ENCODE peak calls at places on chromosomes 5 and 9, in seven cellular contexts. One of them, this sample, is unnamed. For H3K9me3, the result is how much of the 10 kb centered on the place peaks cover.

GRCh38 chr5:169577966-169578365 is 5.6 kb upstream of the SPDL1 start:
- DNase-seq in PC-3: peak
- DNase-seq in testis: no peak
- DNase-seq in GM12878: no peak
- DNase-seq in A549: peak
- DNase-seq in fibroblast of lung: peak
- DNase-seq in IMR-90: no peak
- DNase-seq in this sample: no peak

GRCh38 chr9:110729628-110730027 is 61.0 kb downstream of the MUSK start:
- DNase-seq in A549: no peak
- DNase-seq in IMR-90: no peak
- DNase-seq in GM12878: no peak
- DNase-seq in PC-3: no peak
- DNase-seq in fibroblast of lung: peak
- DNase-seq in testis: no peak
- DNase-seq in this sample: no peak

GRCh38 chr9:116900543-116900942 is 213.4 kb downstream of the TRIM32 start:
- DNase-seq in GM12878: no peak
- DNase-seq in IMR-90: no peak
- DNase-seq in testis: no peak
- DNase-seq in fibroblast of lung: no peak
- DNase-seq in PC-3: no peak
- DNase-seq in A549: no peak
- DNase-seq in this sample: no peak

GRCh38 chr5:143213851-143214363 is 189.6 kb downstream of the NR3C1 start:
- DNase-seq in fibroblast of lung: peak
- DNase-seq in testis: no peak
- DNase-seq in A549: no peak
- DNase-seq in GM12878: peak
- DNase-seq in PC-3: no peak
- DNase-seq in IMR-90: peak
- DNase-seq in this sample: no peak

GRCh38 chr9:13707635-13708410 is 428.3 kb upstream of the MPDZ start:
- DNase-seq in A549: peak
- DNase-seq in GM12878: no peak
- DNase-seq in PC-3: peak
- DNase-seq in testis: no peak
- DNase-seq in IMR-90: peak
- DNase-seq in fibroblast of lung: peak
- DNase-seq in this sample: no peak

GRCh38 chr9:93464876-93465275 is 11.5 kb upstream of the FAM120AOS start:
- DNase-seq in fibroblast of lung: no peak
- DNase-seq in IMR-90: no peak
- DNase-seq in testis: no peak
- DNase-seq in A549: no peak
- DNase-seq in GM12878: no peak
- DNase-seq in PC-3: no peak
- DNase-seq in this sample: no peak

GRCh38 chr5:36029914-36030313 is 36.8 kb downstream of the UGT3A2 start:
- DNase-seq in PC-3: no peak
- DNase-seq in testis: peak
- DNase-seq in IMR-90: no peak
- DNase-seq in GM12878: no peak
- DNase-seq in A549: no peak
- DNase-seq in fibroblast of lung: no peak
- DNase-seq in this sample: no peak

GRCh38 chr9:97638666-97639065 is 5.0 kb downstream of the NCBP1 start:
- DNase-seq in GM12878: no peak
- DNase-seq in testis: no peak
- DNase-seq in PC-3: peak
- DNase-seq in A549: peak
- DNase-seq in IMR-90: no peak
- DNase-seq in fibroblast of lung: no peak
- DNase-seq in this sample: no peak

GRCh38 chr5:136194611-136195010 is 1.6 kb upstream of the SMIM32 start:
- DNase-seq in A549: no peak
- DNase-seq in PC-3: no peak
- DNase-seq in fibroblast of lung: no peak
- DNase-seq in GM12878: no peak
- DNase-seq in testis: no peak
- DNase-seq in IMR-90: no peak
- DNase-seq in this sample: no peak

DNA sequence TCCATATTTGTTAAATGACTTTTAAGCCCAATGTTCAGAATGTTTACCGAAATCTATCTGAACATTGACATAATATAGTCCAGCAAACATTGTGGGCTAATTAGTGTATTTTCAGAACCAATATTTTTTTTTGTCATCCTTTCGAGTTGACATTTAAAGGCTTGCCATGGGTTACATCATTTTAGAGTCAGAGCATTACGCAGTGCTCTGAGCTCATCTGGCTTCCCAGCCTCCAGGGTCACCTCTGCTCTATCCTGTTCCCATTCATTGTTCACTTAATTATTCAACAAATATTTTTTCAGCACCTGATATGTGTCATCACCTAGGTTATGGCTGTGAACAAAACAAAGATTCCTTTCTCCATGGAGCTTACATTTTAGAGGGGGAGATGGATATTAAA is 80.2 kb downstream of the SREK1 start:
- DNase-seq in testis: no peak
- DNase-seq in GM12878: no peak
- DNase-seq in PC-3: no peak
- DNase-seq in fibroblast of lung: no peak
- DNase-seq in IMR-90: no peak
- DNase-seq in A549: no peak
- DNase-seq in this sample: no peak
- H3K9me3 ChIP-seq in testis: under half
- H3K9me3 ChIP-seq in GM12878: under half
- H3K9me3 ChIP-seq in PC-3: under half
- H3K9me3 ChIP-seq in fibroblast of lung: under half
- H3K9me3 ChIP-seq in IMR-90: under half
- H3K9me3 ChIP-seq in A549: under half
- H3K9me3 ChIP-seq in this sample: under half

DNA sequence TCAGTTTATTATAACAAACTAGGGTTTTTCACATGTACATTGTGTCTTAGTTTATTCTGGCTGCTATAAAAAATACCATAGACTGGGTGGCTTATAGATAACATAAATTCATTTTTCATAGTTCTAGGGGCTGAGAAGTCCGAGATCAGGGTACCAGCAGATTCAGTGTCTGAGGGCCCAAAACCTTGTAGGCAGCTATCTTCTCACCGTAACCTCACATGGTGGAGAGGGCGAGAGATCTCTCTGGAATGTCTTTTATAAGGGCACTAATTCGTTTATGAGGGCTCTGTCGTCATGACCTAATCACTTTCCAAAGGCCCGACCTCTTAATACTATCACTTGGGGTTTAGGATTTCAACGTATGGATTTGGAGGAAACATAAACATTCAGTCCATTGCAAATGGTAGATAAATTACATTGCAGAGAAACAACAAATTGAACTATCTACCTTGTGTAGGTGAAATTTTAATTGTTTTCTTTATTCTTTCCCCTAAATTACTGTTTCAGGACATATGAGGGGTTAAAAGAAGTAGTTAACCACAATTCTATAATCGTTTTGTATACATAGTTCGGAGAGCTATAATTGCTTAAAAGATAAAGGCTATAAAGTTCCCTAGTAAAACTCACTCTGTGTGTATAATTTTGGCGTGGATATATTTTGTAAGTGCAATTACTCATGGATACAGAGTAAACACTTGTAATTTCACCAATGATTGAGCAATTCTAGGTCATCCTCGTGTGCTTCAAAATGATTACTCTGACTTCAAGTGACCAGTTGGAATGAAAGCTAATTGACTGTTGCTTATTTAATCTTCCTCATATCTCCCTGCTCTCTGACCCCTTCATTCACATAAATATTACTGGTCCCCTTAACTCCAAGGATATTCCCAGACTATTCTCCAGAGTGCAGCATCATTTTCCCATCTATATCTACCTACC is 247.5 kb upstream of the TMEM161B start:
- DNase-seq in GM12878: no peak
- DNase-seq in testis: no peak
- DNase-seq in fibroblast of lung: peak
- DNase-seq in IMR-90: peak
- DNase-seq in PC-3: peak
- DNase-seq in A549: no peak
- DNase-seq in this sample: no peak
- H3K9me3 ChIP-seq in GM12878: under half
- H3K9me3 ChIP-seq in testis: under half
- H3K9me3 ChIP-seq in fibroblast of lung: under half
- H3K9me3 ChIP-seq in IMR-90: under half
- H3K9me3 ChIP-seq in PC-3: under half
- H3K9me3 ChIP-seq in A549: under half
- H3K9me3 ChIP-seq in this sample: under half

GRCh38 chr5:40084614-40085013 is 595.1 kb upstream of the PTGER4 start:
- DNase-seq in fibroblast of lung: no peak
- DNase-seq in GM12878: no peak
- DNase-seq in A549: no peak
- DNase-seq in IMR-90: no peak
- DNase-seq in PC-3: no peak
- DNase-seq in testis: no peak
- DNase-seq in this sample: no peak
- H3K9me3 ChIP-seq in fibroblast of lung: under half
- H3K9me3 ChIP-seq in GM12878: under half
- H3K9me3 ChIP-seq in A549: under half
- H3K9me3 ChIP-seq in IMR-90: under half
- H3K9me3 ChIP-seq in PC-3: under half
- H3K9me3 ChIP-seq in testis: under half
- H3K9me3 ChIP-seq in this sample: under half

GRCh38 chr5:88858392-88858791 is 24.6 kb downstream of the MEF2C start:
- DNase-seq in A549: no peak
- DNase-seq in PC-3: no peak
- DNase-seq in IMR-90: no peak
- DNase-seq in fibroblast of lung: no peak
- DNase-seq in GM12878: no peak
- DNase-seq in testis: no peak
- DNase-seq in this sample: no peak
- H3K9me3 ChIP-seq in A549: under half
- H3K9me3 ChIP-seq in PC-3: under half
- H3K9me3 ChIP-seq in IMR-90: under half
- H3K9me3 ChIP-seq in fibroblast of lung: under half
- H3K9me3 ChIP-seq in GM12878: under half
- H3K9me3 ChIP-seq in testis: under half
- H3K9me3 ChIP-seq in this sample: under half

GRCh38 chr9:129514497-129514867 is 106.4 kb downstream of the C9orf50 start:
- DNase-seq in testis: no peak
- DNase-seq in A549: no peak
- DNase-seq in IMR-90: no peak
- DNase-seq in GM12878: no peak
- DNase-seq in PC-3: no peak
- DNase-seq in fibroblast of lung: no peak
- DNase-seq in this sample: peak

GRCh38 chr9:129513282-129513681 is 107.6 kb downstream of the C9orf50 start:
- DNase-seq in IMR-90: no peak
- DNase-seq in fibroblast of lung: no peak
- DNase-seq in PC-3: no peak
- DNase-seq in GM12878: no peak
- DNase-seq in A549: peak
- DNase-seq in testis: no peak
- DNase-seq in this sample: no peak

GRCh38 chr9:129509508-129509907 is 111.4 kb downstream of the C9orf50 start:
- DNase-seq in PC-3: peak
- DNase-seq in IMR-90: peak
- DNase-seq in A549: peak
- DNase-seq in testis: no peak
- DNase-seq in GM12878: no peak
- DNase-seq in fibroblast of lung: peak
- DNase-seq in this sample: no peak

GRCh38 chr9:129513856-129514496 is 106.9 kb downstream of the C9orf50 start:
- DNase-seq in GM12878: no peak
- DNase-seq in IMR-90: no peak
- DNase-seq in testis: no peak
- DNase-seq in A549: no peak
- DNase-seq in PC-3: no peak
- DNase-seq in fibroblast of lung: no peak
- DNase-seq in this sample: no peak

GRCh38 chr9:129511320-129511900 is 109.5 kb downstream of the C9orf50 start:
- DNase-seq in IMR-90: no peak
- DNase-seq in PC-3: no peak
- DNase-seq in GM12878: no peak
- DNase-seq in testis: no peak
- DNase-seq in fibroblast of lung: no peak
- DNase-seq in A549: no peak
- DNase-seq in this sample: no peak
- H3K9me3 ChIP-seq in IMR-90: under half
- H3K9me3 ChIP-seq in PC-3: under half
- H3K9me3 ChIP-seq in GM12878: under half
- H3K9me3 ChIP-seq in testis: under half
- H3K9me3 ChIP-seq in fibroblast of lung: under half
- H3K9me3 ChIP-seq in A549: half or more
- H3K9me3 ChIP-seq in this sample: under half

GRCh38 chr5:124736111-124736813 is 10.2 kb downstream of the ZNF608 start:
- DNase-seq in A549: no peak
- DNase-seq in fibroblast of lung: peak
- DNase-seq in IMR-90: peak
- DNase-seq in GM12878: no peak
- DNase-seq in PC-3: no peak
- DNase-seq in testis: no peak
- DNase-seq in this sample: no peak
- H3K9me3 ChIP-seq in A549: under half
- H3K9me3 ChIP-seq in fibroblast of lung: under half
- H3K9me3 ChIP-seq in IMR-90: under half
- H3K9me3 ChIP-seq in GM12878: under half
- H3K9me3 ChIP-seq in PC-3: under half
- H3K9me3 ChIP-seq in testis: under half
- H3K9me3 ChIP-seq in this sample: under half

This sample was measured in suprapubic skin.